ENCODE peak calls at places on chromosomes 13 and 19, in four cellular contexts. E is iris pigment epithelial cell, R is tibial artery, Q is AG04450. T is an unnamed sample.

GRCh38 chr19:35068941-35069634 is 27.6 kb downstream of the HPN start:
- DNase-seq in Q (no peak), E (no peak), R (no peak), T (no peak)

GRCh38 chr19:30690525-30690924 is 318.3 kb downstream of the ZNF536 start:
- DNase-seq in R (no peak), E (no peak), Q (no peak), T (no peak)

GRCh38 chr19:49058592-49058991 is 1.0 kb upstream of the CGB7 start:
- DNase-seq in R (no peak), E (peak), Q (no peak), T (peak)

GRCh38 chr19:18232540-18233223 is 6.4 kb upstream of the PDE4C start:
- DNase-seq in E (no peak), Q (no peak), R (no peak), T (no peak)

GRCh38 chr19:18333680-18334079 is 6.7 kb upstream of the PGPEP1 start:
- DNase-seq in E (no peak), R (no peak), Q (no peak), T (no peak)

GRCh38 chr19:45645068-45645630 is 6.0 kb upstream of the EML2 start:
- DNase-seq in E (no peak), R (no peak), Q (no peak), T (no peak)

GRCh38 chr13:42991892-42992584 is at the start of gene EPSTI1:
- DNase-seq in E (peak), R (peak), Q (no peak), T (peak)

GRCh38 chr13:99080131-99080530 is 102.3 kb upstream of the DOCK9 start:
- DNase-seq in Q (no peak), R (no peak), E (no peak), T (no peak)

GRCh38 chr19:23283925-23284324 is 33.7 kb upstream of the ZNF724 start:
- DNase-seq in E (peak), R (peak), Q (no peak), T (peak)

GRCh38 chr19:8609210-8610040 is 1.1 kb downstream of the ADAMTS10 start:
- DNase-seq in Q (no peak), E (peak), R (peak), T (no peak)

GRCh38 chr13:60396008-60396782 is 825 bp upstream of the TDRD3 start:
- DNase-seq in Q (peak), R (peak), E (peak), T (peak)

GRCh38 chr19:38209671-38210457 is 14.2 kb downstream of the DPF1 start:
- DNase-seq in R (peak), E (peak), Q (no peak), T (peak)

GRCh38 chr19:54905411-54905810 is 537 bp upstream of the NCR1 start:
- DNase-seq in R (no peak), E (no peak), Q (no peak), T (no peak)

GRCh38 chr19:49779731-49780578 is 13.2 kb downstream of the AP2A1 start:
- DNase-seq in R (no peak), E (no peak), Q (no peak), T (no peak)

GRCh38 chr13:43309301-43309700 is 285.9 kb downstream of the DNAJC15 start:
- DNase-seq in E (peak), R (no peak), Q (no peak), T (no peak)

GRCh38 chr13:68027311-68027710 is 797.2 kb upstream of the PCDH9 start:
- DNase-seq in E (no peak), R (no peak), Q (no peak), T (no peak)

GRCh38 chr19:11577451-11578341 is at the start of gene ACP5:
- DNase-seq in E (no peak), R (no peak), Q (no peak), T (no peak)

GRCh38 chr19:29287061-29287460 is 74.1 kb upstream of the UQCRFS1 start:
- DNase-seq in R (peak), E (no peak), Q (no peak), T (no peak)

GRCh38 chr19:38047048-38047435 is 140.0 kb downstream of the SIPA1L3 start:
- DNase-seq in Q (no peak), R (no peak), E (no peak), T (no peak)

GRCh38 chr13:29674532-29674931 is 79.0 kb upstream of the SLC7A1 start:
- DNase-seq in E (peak), R (no peak), Q (no peak), T (no peak)

GRCh38 chr13:71801781-71802180 is 65.2 kb downstream of the DACH1 start:
- DNase-seq in Q (no peak), R (no peak), E (no peak), T (no peak)

GRCh38 chr13:46655727-46656180 is 102.8 kb downstream of the LRCH1 start:
- DNase-seq in R (no peak), Q (no peak), E (no peak), T (no peak)